ENCODE peak calls at places on chromosomes 11 and 22, in six cellular contexts. R, H, B, D, V and J are unnamed samples.

GRCh38 chr22:29816539-29816938 is 21.5 kb downstream of the ASCC2 start:
- DNase-seq in R (peak), H (no peak), B (no peak), D (peak), V (no peak), J (no peak)

GRCh38 chr11:19455731-19456130 is 215.0 kb upstream of the E2F8 start:
- DNase-seq in R (no peak), H (no peak), B (no peak), D (peak), V (peak), J (peak)

GRCh38 chr11:128483211-128483788 is 104.1 kb downstream of the ETS1 start:
- DNase-seq in R (no peak), H (no peak), B (no peak), D (no peak), V (no peak), J (no peak)

GRCh38 chr22:26549902-26550497 is 37.7 kb upstream of the TFIP11 start:
- DNase-seq in R (no peak), H (no peak), B (no peak), D (no peak), V (no peak), J (no peak)

GRCh38 chr11:32231909-32232493 is 141.1 kb downstream of the RCN1 start:
- DNase-seq in R (no peak), H (peak), B (no peak), D (peak), V (peak), J (peak)

GRCh38 chr11:66267379-66268209 is 845 bp upstream of the RAB1B start:
- DNase-seq in R (peak), H (peak), B (no peak), D (peak), V (peak), J (peak)

GRCh38 chr11:125148743-125149142 is 15.8 kb upstream of the PKNOX2 start:
- DNase-seq in R (no peak), H (no peak), B (no peak), D (no peak), V (no peak), J (no peak)

GRCh38 chr22:28799125-28799833 is 1.1 kb downstream of the XBP1 start:
- DNase-seq in R (no peak), H (peak), B (peak), D (peak), V (peak), J (peak)

GRCh38 chr22:25786165-25786564 is 44.2 kb downstream of the MYO18B start:
- DNase-seq in R (no peak), H (no peak), B (no peak), D (no peak), V (no peak), J (no peak)

GRCh38 chr22:22377335-22377734 is 131.2 kb downstream of the ZNF280B start:
- DNase-seq in R (no peak), H (no peak), B (no peak), D (no peak), V (no peak), J (no peak)

GRCh38 chr22:29269731-29270474 is 1.8 kb downstream of the EWSR1 start:
- DNase-seq in R (peak), H (peak), B (no peak), D (no peak), V (peak), J (peak)

GRCh38 chr22:46800102-46800857 is 37.8 kb downstream of the TBC1D22A start:
- DNase-seq in R (peak), H (no peak), B (no peak), D (no peak), V (no peak), J (no peak)

GRCh38 chr11:75786101-75786736 is 17.6 kb downstream of the DGAT2 start:
- DNase-seq in R (no peak), H (no peak), B (no peak), D (no peak), V (no peak), J (no peak)

GRCh38 chr11:86816251-86816726 is 15.9 kb downstream of the PRSS23 start:
- DNase-seq in R (no peak), H (no peak), B (peak), D (peak), V (peak), J (no peak)

GRCh38 chr11:113954235-113954634 is 20.7 kb upstream of the HTR3A start:
- DNase-seq in R (no peak), H (no peak), B (no peak), D (no peak), V (no peak), J (no peak)